ENCODE peak calls at places on chromosome 20, in seven cellular contexts. U is endothelial cell, V is AG04449, B is H9, I is choroid plexus epithelial cell, F is brain microvascular endothelial cell, Q is RWPE1. L is an unnamed sample.

GRCh38 chr20:6663751-6664388 is 103.6 kb upstream of the BMP2 start:
- DNase-seq in I (peak), V (no peak), B (no peak), Q (peak), U (no peak), F (no peak), L (peak)

GRCh38 chr20:18805881-18806280 is 7.7 kb upstream of the SCP2D1 start:
- DNase-seq in U (no peak), I (no peak), B (no peak), Q (peak), V (peak), F (peak), L (no peak)

GRCh38 chr20:23143098-23143497 is 57.0 kb upstream of the CD93 start:
- DNase-seq in I (peak), Q (peak), V (no peak), U (no peak), F (peak), B (no peak), L (peak)

GRCh38 chr20:4533734-4534133 is 188.0 kb upstream of the PRND start:
- DNase-seq in F (no peak), I (no peak), U (no peak), V (no peak), Q (no peak), B (no peak), L (no peak)

GRCh38 chr20:18404172-18404571 is 62.7 kb downstream of the DZANK1 start:
- DNase-seq in B (no peak), Q (no peak), U (no peak), I (no peak), V (no peak), F (no peak), L (no peak)

GRCh38 chr20:325889-326644 is 715 bp downstream of the SOX12 start:
- DNase-seq in B (peak), F (peak), U (peak), I (peak), V (no peak), Q (no peak), L (peak)

GRCh38 chr20:45253260-45253659 is 1.1 kb downstream of the SLPI start:
- DNase-seq in U (no peak), I (no peak), F (no peak), Q (peak), V (no peak), B (no peak), L (peak)

GRCh38 chr20:6058684-6059295 is 4.9 kb upstream of the LRRN4 start:
- DNase-seq in I (peak), F (peak), Q (no peak), B (no peak), U (no peak), V (no peak), L (no peak)

GRCh38 chr20:13105864-13106457 is 97.2 kb downstream of the SPTLC3 start:
- DNase-seq in B (no peak), U (no peak), I (peak), Q (peak), F (peak), V (peak), L (no peak)

GRCh38 chr20:12068146-12068545 is 150.5 kb downstream of the BTBD3 start:
- DNase-seq in F (no peak), U (no peak), B (no peak), V (no peak), Q (no peak), I (peak), L (no peak)

GRCh38 chr20:10115021-10115420 is 80.2 kb downstream of the ANKEF1 start:
- DNase-seq in Q (no peak), V (peak), I (peak), B (no peak), U (no peak), F (peak), L (no peak)

GRCh38 chr20:18058661-18059467 is 1.1 kb upstream of the OVOL2 start:
- DNase-seq in I (no peak), Q (no peak), V (no peak), U (peak), F (no peak), B (peak), L (peak)

GRCh38 chr20:17872434-17872833 is 96.2 kb downstream of the SNX5 start:
- DNase-seq in U (no peak), B (no peak), Q (no peak), F (no peak), V (no peak), I (no peak), L (no peak)

GRCh38 chr20:43914697-43915208 is at the start of gene TOX2:
- DNase-seq in U (peak), I (peak), F (no peak), Q (peak), B (peak), V (no peak), L (peak)

GRCh38 chr20:17849901-17850673 is 118.5 kb downstream of the SNX5 start:
- DNase-seq in F (peak), I (peak), Q (peak), B (no peak), U (no peak), V (peak), L (peak)

GRCh38 chr20:44463466-44463865 is 12.2 kb upstream of the TTPAL start:
- DNase-seq in Q (no peak), I (no peak), F (no peak), B (no peak), V (no peak), U (no peak), L (no peak)

GRCh38 chr20:47400685-47401084 is 44.2 kb upstream of the ZMYND8 start:
- DNase-seq in I (no peak), F (no peak), V (no peak), U (no peak), Q (peak), B (peak), L (no peak)

GRCh38 chr20:16385462-16385861 is 187.8 kb downstream of the KIF16B start:
- DNase-seq in F (no peak), V (no peak), U (no peak), Q (no peak), I (no peak), B (no peak), L (no peak)

GRCh38 chr20:13821876-13822275 is 37.0 kb downstream of the NDUFAF5 start:
- DNase-seq in F (no peak), I (peak), V (peak), U (no peak), Q (no peak), B (no peak), L (no peak)

GRCh38 chr20:50093240-50093639 is 19.7 kb downstream of the UBE2V1 start:
- DNase-seq in V (no peak), I (no peak), U (no peak), F (no peak), B (no peak), Q (no peak), L (no peak)

GRCh38 chr20:62699741-62700140 is 8.9 kb upstream of the NTSR1 start:
- DNase-seq in F (no peak), I (no peak), Q (no peak), B (no peak), U (no peak), V (no peak), L (no peak)

GRCh38 chr20:7627734-7628663 is 312.3 kb downstream of the HAO1 start:
- DNase-seq in U (no peak), I (peak), F (peak), B (no peak), V (no peak), Q (peak), L (no peak)

GRCh38 chr20:35845561-35845960 is 73.7 kb downstream of the PHF20 start:
- DNase-seq in F (peak), I (peak), B (no peak), V (no peak), U (no peak), Q (no peak), L (no peak)

GRCh38 chr20:62824476-62825287 is 7.8 kb downstream of the COL9A3 start:
- DNase-seq in U (no peak), B (peak), Q (no peak), F (no peak), I (peak), V (no peak), L (peak)

GRCh38 chr20:24600012-24600411 is 130.6 kb downstream of the SYNDIG1 start:
- DNase-seq in Q (no peak), V (no peak), B (no peak), I (no peak), U (no peak), F (no peak), L (no peak)
- TF ChIP-seq CTCF in Q (no peak), V (no peak), B (peak), I (no peak), U (no peak), F (no peak), L (no peak)

GRCh38 chr20:1427457-1428054 is 34.7 kb upstream of the FKBP1A start:
- DNase-seq in F (no peak), U (no peak), B (peak), I (peak), Q (no peak), V (no peak), L (no peak)
- TF ChIP-seq CTCF in F (peak), U (no peak), B (peak), I (peak), Q (no peak), V (no peak), L (no peak)

GRCh38 chr20:57747889-57748456 is 38.2 kb upstream of the PMEPA1 start:
- DNase-seq in Q (no peak), U (no peak), V (no peak), B (no peak), F (peak), I (no peak), L (peak)

GRCh38 chr20:57749131-57749690 is 39.4 kb upstream of the PMEPA1 start:
- DNase-seq in I (no peak), U (no peak), B (no peak), F (no peak), V (no peak), Q (no peak), L (no peak)

GRCh38 chr20:57749861-57750260 is 40.0 kb upstream of the PMEPA1 start:
- DNase-seq in B (no peak), V (no peak), F (no peak), I (no peak), U (no peak), Q (no peak), L (no peak)

GRCh38 chr20:57746832-57747404 is 37.1 kb upstream of the PMEPA1 start:
- DNase-seq in F (no peak), B (no peak), Q (no peak), V (no peak), I (no peak), U (no peak), L (no peak)

DNA sequence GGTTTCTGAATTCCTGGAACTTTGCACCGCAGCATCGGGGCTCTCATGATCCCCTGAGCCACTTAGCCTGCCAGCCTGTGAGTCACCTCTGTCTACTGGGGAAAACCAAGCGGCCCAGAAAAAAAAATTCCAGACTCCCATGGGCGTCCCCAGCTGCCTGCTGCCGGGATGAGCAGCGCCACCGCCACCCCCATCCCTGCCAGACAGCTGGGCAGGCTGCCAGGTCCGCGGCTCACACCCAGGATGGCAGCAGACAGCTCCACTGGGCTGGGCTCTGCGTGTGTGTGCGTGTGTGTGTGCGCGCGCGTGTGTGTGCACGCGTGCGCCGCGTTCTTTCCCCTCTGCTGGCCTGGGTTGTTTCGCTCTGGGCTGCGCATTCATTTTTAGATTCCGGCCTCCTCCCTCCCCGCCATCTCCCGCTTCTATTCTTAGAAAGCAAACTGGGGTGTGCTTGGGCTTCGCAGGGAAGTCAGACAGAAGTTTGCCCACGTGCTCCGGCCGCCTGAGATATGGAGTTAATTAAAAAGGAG is 38.9 kb upstream of the PMEPA1 start:
- DNase-seq in V (no peak), U (no peak), Q (peak), B (no peak), I (peak), F (peak), L (peak)
- TF ChIP-seq CTCF in V (no peak), U (no peak), Q (no peak), B (no peak), I (no peak), F (no peak), L (no peak)

GRCh38 chr20:58025233-58025632 is 203.2 kb downstream of the ANKRD60 start:
- DNase-seq in B (no peak), I (no peak), V (no peak), F (no peak), Q (no peak), U (no peak), L (no peak)

GRCh38 chr20:58026361-58026760 is 202.1 kb downstream of the ANKRD60 start:
- DNase-seq in B (no peak), I (no peak), U (no peak), Q (no peak), V (no peak), F (no peak), L (no peak)

GRCh38 chr20:58023781-58024180 is 204.7 kb downstream of the ANKRD60 start:
- DNase-seq in B (no peak), I (no peak), V (no peak), U (no peak), F (no peak), Q (no peak), L (no peak)

GRCh38 chr20:58024241-58024721 is 204.2 kb downstream of the ANKRD60 start:
- DNase-seq in I (no peak), B (no peak), V (no peak), F (no peak), U (no peak), Q (no peak), L (no peak)

DNA sequence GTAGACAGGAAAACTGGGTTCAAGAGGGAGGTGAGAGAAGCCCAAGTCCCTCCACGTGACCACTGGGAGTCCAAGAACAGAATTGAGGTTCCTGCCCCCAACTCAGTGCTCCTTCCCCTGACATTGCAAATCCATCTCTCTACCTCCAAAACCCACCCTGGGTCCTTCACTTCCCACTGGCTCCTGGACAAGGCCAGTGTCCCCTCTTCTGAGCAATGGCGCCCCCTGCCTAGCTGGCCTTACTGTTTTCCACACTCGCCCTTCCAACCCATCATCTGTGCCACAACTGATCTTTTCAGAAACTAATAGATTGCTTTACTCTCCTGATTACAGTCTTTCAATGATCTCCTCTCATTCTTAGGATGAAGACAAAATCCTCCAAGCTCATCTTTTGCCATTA is 200.3 kb downstream of the ANKRD60 start:
- DNase-seq in Q (no peak), B (no peak), I (no peak), U (no peak), V (no peak), F (no peak), L (no peak)
- TF ChIP-seq CTCF in Q (no peak), B (peak), I (peak), U (no peak), V (no peak), F (peak), L (peak)

GRCh38 chr20:37471741-37472235 is 49.3 kb upstream of the NNAT start:
- DNase-seq in Q (no peak), I (no peak), V (no peak), B (no peak), U (no peak), F (no peak), L (no peak)
- TF ChIP-seq CTCF in Q (no peak), I (no peak), V (no peak), B (no peak), U (no peak), F (no peak), L (no peak)

GRCh38 chr20:3246682-3247081 is 7.7 kb upstream of the SLC4A11 start:
- DNase-seq in F (no peak), B (no peak), U (no peak), V (no peak), I (no peak), Q (no peak), L (no peak)

GRCh38 chr20:3243718-3244358 is 4.8 kb upstream of the SLC4A11 start:
- DNase-seq in U (no peak), V (no peak), Q (no peak), F (no peak), B (no peak), I (no peak), L (no peak)

GRCh38 chr20:3245711-3246110 is 6.7 kb upstream of the SLC4A11 start:
- DNase-seq in U (no peak), Q (no peak), B (no peak), V (no peak), I (no peak), F (no peak), L (no peak)

GRCh38 chr20:3245156-3245555 is 6.2 kb upstream of the SLC4A11 start:
- DNase-seq in Q (no peak), F (no peak), U (no peak), B (no peak), I (no peak), V (no peak), L (no peak)

GRCh38 chr20:3244613-3245012 is 5.6 kb upstream of the SLC4A11 start:
- DNase-seq in U (no peak), Q (no peak), V (no peak), F (no peak), I (no peak), B (no peak), L (no peak)
- TF ChIP-seq CTCF in U (no peak), Q (no peak), V (no peak), F (no peak), I (no peak), B (no peak), L (no peak)

GRCh38 chr20:48448601-48449384 is 379.0 kb downstream of the PREX1 start:
- DNase-seq in I (no peak), B (no peak), Q (no peak), U (no peak), V (no peak), F (no peak), L (no peak)
- TF ChIP-seq CTCF in I (no peak), B (no peak), Q (no peak), U (no peak), V (no peak), F (no peak), L (no peak)

DNA sequence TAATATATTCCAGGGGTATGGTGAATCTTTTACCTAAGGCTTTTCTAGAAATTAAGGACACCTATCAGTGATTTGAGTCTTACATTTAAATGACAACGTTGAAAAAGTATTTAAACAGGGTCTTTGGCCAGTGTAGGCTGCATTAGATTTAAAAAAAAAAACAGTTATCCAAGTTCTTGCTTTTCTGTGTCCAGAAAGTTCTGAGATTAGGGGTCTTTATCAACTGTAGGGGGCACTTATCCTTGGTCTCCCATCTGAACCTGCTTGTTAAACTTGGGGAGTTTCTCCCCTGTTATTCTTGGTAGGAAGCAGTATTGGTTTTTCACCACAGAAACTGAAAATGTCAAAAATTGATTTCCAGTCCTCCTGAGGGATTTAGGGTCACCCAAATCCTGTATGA is 155.9 kb upstream of the ZNF217 start:
- DNase-seq in F (no peak), I (no peak), B (no peak), V (no peak), U (no peak), Q (no peak), L (no peak)
- TF ChIP-seq CTCF in F (peak), I (no peak), B (no peak), V (no peak), U (no peak), Q (no peak), L (no peak)

DNA sequence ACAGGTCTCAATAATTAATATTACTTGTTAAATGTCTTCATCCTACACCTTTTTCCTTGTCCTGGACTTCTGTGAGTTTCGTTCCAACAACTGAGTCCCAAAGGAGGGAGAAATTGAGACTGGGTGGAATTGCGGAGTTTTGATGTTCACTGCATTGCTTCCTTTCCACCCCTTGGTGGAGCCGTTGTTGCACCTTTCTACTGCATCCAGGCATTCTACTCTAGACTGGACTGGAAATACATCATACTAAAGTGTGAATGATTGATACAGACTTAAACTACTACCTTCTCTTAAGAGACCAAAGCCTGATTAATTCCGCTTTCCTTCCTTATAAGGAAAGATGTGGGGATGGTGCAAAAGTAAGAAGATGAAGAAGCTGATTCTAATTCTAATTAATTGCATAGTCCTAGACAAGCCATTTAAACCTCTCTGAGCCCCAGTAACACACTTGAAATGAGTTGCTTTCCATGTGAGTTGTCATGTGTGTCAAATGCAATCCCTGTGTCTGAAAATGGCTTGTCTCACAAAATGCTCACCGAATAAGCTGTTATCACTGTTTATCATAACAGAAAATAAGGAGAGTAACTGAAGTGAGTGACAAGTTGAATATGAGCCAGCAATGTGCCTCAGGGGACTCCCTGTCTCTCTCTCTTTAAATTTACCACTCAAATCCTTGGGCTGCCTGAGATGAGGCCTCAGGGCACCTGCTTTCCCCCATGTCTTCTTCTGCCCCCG is 338.3 kb upstream of the CHD6 start:
- DNase-seq in V (no peak), B (peak), I (no peak), F (no peak), U (no peak), Q (no peak), L (peak)
- TF ChIP-seq CTCF in V (peak), B (peak), I (no peak), F (peak), U (no peak), Q (peak), L (peak)

L was measured in Calu3.